ENCODE peak calls at places on chromosomes 3 and 15, in seven cellular contexts. One of them, this sample, is unnamed.

GRCh38 chr15:77032052-77032646 is 37.2 kb downstream of the PSTPIP1 start:
- DNase-seq in esophagus squamous epithelium: no peak
- DNase-seq in RWPE2: peak
- DNase-seq in esophagus muscularis mucosa: no peak
- DNase-seq in CD4-positive, alpha-beta T cell: no peak
- DNase-seq in PC-9: no peak
- DNase-seq in ovary: peak
- DNase-seq in this sample: no peak

GRCh38 chr15:101723161-101723873 is 956 bp downstream of the TARS3 start:
- DNase-seq in esophagus squamous epithelium: no peak
- DNase-seq in PC-9: no peak
- DNase-seq in ovary: no peak
- DNase-seq in RWPE2: no peak
- DNase-seq in esophagus muscularis mucosa: no peak
- DNase-seq in CD4-positive, alpha-beta T cell: peak
- DNase-seq in this sample: no peak

GRCh38 chr3:155441506-155441905 is 148.0 kb upstream of the STRIT1 start:
- DNase-seq in ovary: no peak
- DNase-seq in esophagus muscularis mucosa: no peak
- DNase-seq in CD4-positive, alpha-beta T cell: no peak
- DNase-seq in esophagus squamous epithelium: no peak
- DNase-seq in RWPE2: no peak
- DNase-seq in PC-9: no peak
- DNase-seq in this sample: no peak

GRCh38 chr3:149895807-149896206 is 74.9 kb downstream of the PFN2 start:
- DNase-seq in PC-9: no peak
- DNase-seq in ovary: no peak
- DNase-seq in RWPE2: no peak
- DNase-seq in CD4-positive, alpha-beta T cell: no peak
- DNase-seq in esophagus squamous epithelium: no peak
- DNase-seq in esophagus muscularis mucosa: no peak
- DNase-seq in this sample: no peak

GRCh38 chr3:187726564-187726963 is 18.7 kb downstream of the BCL6 start:
- DNase-seq in esophagus squamous epithelium: no peak
- DNase-seq in PC-9: no peak
- DNase-seq in RWPE2: no peak
- DNase-seq in ovary: no peak
- DNase-seq in esophagus muscularis mucosa: no peak
- DNase-seq in CD4-positive, alpha-beta T cell: no peak
- DNase-seq in this sample: no peak

GRCh38 chr3:37400355-37400754 is 226.0 kb upstream of the LRRFIP2 start:
- DNase-seq in CD4-positive, alpha-beta T cell: no peak
- DNase-seq in esophagus squamous epithelium: no peak
- DNase-seq in PC-9: no peak
- DNase-seq in esophagus muscularis mucosa: no peak
- DNase-seq in RWPE2: no peak
- DNase-seq in ovary: no peak
- DNase-seq in this sample: no peak

GRCh38 chr15:27124287-27124830 is 153.4 kb downstream of the GABRG3 start:
- DNase-seq in esophagus squamous epithelium: no peak
- DNase-seq in CD4-positive, alpha-beta T cell: no peak
- DNase-seq in PC-9: no peak
- DNase-seq in RWPE2: no peak
- DNase-seq in esophagus muscularis mucosa: peak
- DNase-seq in ovary: no peak
- DNase-seq in this sample: no peak

GRCh38 chr15:77029166-77030041 is 34.5 kb downstream of the PSTPIP1 start:
- DNase-seq in CD4-positive, alpha-beta T cell: no peak
- DNase-seq in esophagus muscularis mucosa: no peak
- DNase-seq in PC-9: no peak
- DNase-seq in RWPE2: peak
- DNase-seq in esophagus squamous epithelium: no peak
- DNase-seq in ovary: no peak
- DNase-seq in this sample: no peak

GRCh38 chr3:100150583-100150982 is 36.3 kb upstream of the FILIP1L start:
- DNase-seq in PC-9: no peak
- DNase-seq in esophagus squamous epithelium: no peak
- DNase-seq in CD4-positive, alpha-beta T cell: no peak
- DNase-seq in ovary: no peak
- DNase-seq in RWPE2: no peak
- DNase-seq in esophagus muscularis mucosa: no peak
- DNase-seq in this sample: no peak

GRCh38 chr3:21672303-21672702 is 78.7 kb downstream of the ZNF385D start:
- DNase-seq in esophagus squamous epithelium: no peak
- DNase-seq in RWPE2: no peak
- DNase-seq in PC-9: peak
- DNase-seq in ovary: no peak
- DNase-seq in CD4-positive, alpha-beta T cell: no peak
- DNase-seq in esophagus muscularis mucosa: no peak
- DNase-seq in this sample: no peak

GRCh38 chr3:184766555-184767261 is 45.3 kb upstream of the VPS8 start:
- DNase-seq in RWPE2: peak
- DNase-seq in PC-9: no peak
- DNase-seq in CD4-positive, alpha-beta T cell: no peak
- DNase-seq in esophagus squamous epithelium: no peak
- DNase-seq in esophagus muscularis mucosa: no peak
- DNase-seq in ovary: no peak
- DNase-seq in this sample: no peak

GRCh38 chr15:59963925-59964324 is 40.2 kb upstream of the FOXB1 start:
- DNase-seq in esophagus squamous epithelium: no peak
- DNase-seq in ovary: no peak
- DNase-seq in esophagus muscularis mucosa: no peak
- DNase-seq in CD4-positive, alpha-beta T cell: no peak
- DNase-seq in RWPE2: no peak
- DNase-seq in PC-9: no peak
- DNase-seq in this sample: no peak

GRCh38 chr15:88727439-88727838 is 75.8 kb upstream of the ACAN start:
- DNase-seq in esophagus muscularis mucosa: no peak
- DNase-seq in RWPE2: no peak
- DNase-seq in CD4-positive, alpha-beta T cell: no peak
- DNase-seq in ovary: no peak
- DNase-seq in PC-9: no peak
- DNase-seq in esophagus squamous epithelium: no peak
- DNase-seq in this sample: no peak

GRCh38 chr3:180142041-180142440 is 105.3 kb upstream of the PEX5L start:
- DNase-seq in PC-9: no peak
- DNase-seq in ovary: no peak
- DNase-seq in esophagus squamous epithelium: no peak
- DNase-seq in RWPE2: no peak
- DNase-seq in CD4-positive, alpha-beta T cell: no peak
- DNase-seq in esophagus muscularis mucosa: no peak
- DNase-seq in this sample: no peak

GRCh38 chr15:68411735-68412134 is 20.2 kb downstream of the ITGA11 start:
- DNase-seq in PC-9: no peak
- DNase-seq in CD4-positive, alpha-beta T cell: no peak
- DNase-seq in esophagus muscularis mucosa: peak
- DNase-seq in ovary: no peak
- DNase-seq in esophagus squamous epithelium: no peak
- DNase-seq in RWPE2: peak
- DNase-seq in this sample: no peak

GRCh38 chr15:31300208-31300661 is 26.4 kb upstream of the KLF13 start:
- DNase-seq in esophagus squamous epithelium: no peak
- DNase-seq in PC-9: no peak
- DNase-seq in RWPE2: no peak
- DNase-seq in ovary: no peak
- DNase-seq in CD4-positive, alpha-beta T cell: no peak
- DNase-seq in esophagus muscularis mucosa: peak
- DNase-seq in this sample: peak

GRCh38 chr3:29950232-29950631 is 656.2 kb upstream of the TGFBR2 start:
- DNase-seq in CD4-positive, alpha-beta T cell: no peak
- DNase-seq in esophagus muscularis mucosa: no peak
- DNase-seq in esophagus squamous epithelium: no peak
- DNase-seq in ovary: no peak
- DNase-seq in PC-9: no peak
- DNase-seq in RWPE2: no peak
- DNase-seq in this sample: no peak

GRCh38 chr3:39207361-39208192 is 15.2 kb upstream of the XIRP1 start:
- DNase-seq in esophagus squamous epithelium: no peak
- DNase-seq in esophagus muscularis mucosa: peak
- DNase-seq in RWPE2: no peak
- DNase-seq in CD4-positive, alpha-beta T cell: no peak
- DNase-seq in PC-9: no peak
- DNase-seq in ovary: no peak
- DNase-seq in this sample: no peak

GRCh38 chr3:129184396-129184656 is 630 bp upstream of the CNBP start:
- DNase-seq in PC-9: no peak
- DNase-seq in CD4-positive, alpha-beta T cell: no peak
- DNase-seq in esophagus squamous epithelium: no peak
- DNase-seq in ovary: no peak
- DNase-seq in esophagus muscularis mucosa: no peak
- DNase-seq in RWPE2: no peak
- DNase-seq in this sample: no peak

GRCh38 chr3:96101013-96101412 is 713.4 kb upstream of the EPHA6 start:
- DNase-seq in CD4-positive, alpha-beta T cell: no peak
- DNase-seq in RWPE2: no peak
- DNase-seq in esophagus muscularis mucosa: no peak
- DNase-seq in esophagus squamous epithelium: no peak
- DNase-seq in ovary: no peak
- DNase-seq in PC-9: no peak
- DNase-seq in this sample: no peak

GRCh38 chr15:50113187-50113505 is 5.9 kb downstream of the ATP8B4 start:
- DNase-seq in PC-9: no peak
- DNase-seq in ovary: no peak
- DNase-seq in esophagus muscularis mucosa: no peak
- DNase-seq in esophagus squamous epithelium: no peak
- DNase-seq in CD4-positive, alpha-beta T cell: no peak
- DNase-seq in RWPE2: no peak
- DNase-seq in this sample: no peak

GRCh38 chr3:102078864-102079808 is 229.8 kb downstream of the NFKBIZ start:
- DNase-seq in CD4-positive, alpha-beta T cell: no peak
- DNase-seq in esophagus muscularis mucosa: no peak
- DNase-seq in PC-9: peak
- DNase-seq in ovary: no peak
- DNase-seq in esophagus squamous epithelium: no peak
- DNase-seq in RWPE2: no peak
- DNase-seq in this sample: no peak

GRCh38 chr15:95369202-95369601 is 961.3 kb upstream of the NR2F2 start:
- DNase-seq in ovary: no peak
- DNase-seq in esophagus squamous epithelium: no peak
- DNase-seq in PC-9: no peak
- DNase-seq in CD4-positive, alpha-beta T cell: no peak
- DNase-seq in esophagus muscularis mucosa: no peak
- DNase-seq in RWPE2: no peak
- DNase-seq in this sample: no peak

GRCh38 chr15:95368211-95368610 is 962.3 kb upstream of the NR2F2 start:
- DNase-seq in PC-9: no peak
- DNase-seq in RWPE2: no peak
- DNase-seq in ovary: no peak
- DNase-seq in esophagus squamous epithelium: no peak
- DNase-seq in CD4-positive, alpha-beta T cell: no peak
- DNase-seq in esophagus muscularis mucosa: no peak
- DNase-seq in this sample: no peak

GRCh38 chr15:95362306-95362705 is 968.2 kb upstream of the NR2F2 start:
- DNase-seq in ovary: no peak
- DNase-seq in esophagus squamous epithelium: no peak
- DNase-seq in RWPE2: no peak
- DNase-seq in PC-9: no peak
- DNase-seq in CD4-positive, alpha-beta T cell: no peak
- DNase-seq in esophagus muscularis mucosa: no peak
- DNase-seq in this sample: no peak

GRCh38 chr15:95363636-95364035 is 966.9 kb upstream of the NR2F2 start:
- DNase-seq in PC-9: no peak
- DNase-seq in RWPE2: no peak
- DNase-seq in esophagus squamous epithelium: no peak
- DNase-seq in esophagus muscularis mucosa: no peak
- DNase-seq in ovary: no peak
- DNase-seq in CD4-positive, alpha-beta T cell: no peak
- DNase-seq in this sample: no peak

GRCh38 chr15:95365615-95366107 is 964.8 kb upstream of the NR2F2 start:
- DNase-seq in esophagus muscularis mucosa: no peak
- DNase-seq in PC-9: no peak
- DNase-seq in RWPE2: no peak
- DNase-seq in CD4-positive, alpha-beta T cell: no peak
- DNase-seq in esophagus squamous epithelium: no peak
- DNase-seq in ovary: peak
- DNase-seq in this sample: no peak
- H3K27ac ChIP-seq in esophagus muscularis mucosa: peak
- H3K27ac ChIP-seq in PC-9: no peak
- H3K27ac ChIP-seq in RWPE2: no peak
- H3K27ac ChIP-seq in CD4-positive, alpha-beta T cell: no peak
- H3K27ac ChIP-seq in esophagus squamous epithelium: peak
- H3K27ac ChIP-seq in ovary: peak
- H3K27ac ChIP-seq in this sample: no peak

GRCh38 chr15:45588199-45588910 is 1.2 kb downstream of the BLOC1S6 start:
- DNase-seq in ovary: no peak
- DNase-seq in esophagus muscularis mucosa: peak
- DNase-seq in RWPE2: no peak
- DNase-seq in PC-9: no peak
- DNase-seq in CD4-positive, alpha-beta T cell: no peak
- DNase-seq in esophagus squamous epithelium: no peak
- DNase-seq in this sample: no peak
- H3K27ac ChIP-seq in ovary: peak
- H3K27ac ChIP-seq in esophagus muscularis mucosa: peak
- H3K27ac ChIP-seq in RWPE2: peak
- H3K27ac ChIP-seq in PC-9: peak
- H3K27ac ChIP-seq in CD4-positive, alpha-beta T cell: peak
- H3K27ac ChIP-seq in esophagus squamous epithelium: peak
- H3K27ac ChIP-seq in this sample: peak

DNA sequence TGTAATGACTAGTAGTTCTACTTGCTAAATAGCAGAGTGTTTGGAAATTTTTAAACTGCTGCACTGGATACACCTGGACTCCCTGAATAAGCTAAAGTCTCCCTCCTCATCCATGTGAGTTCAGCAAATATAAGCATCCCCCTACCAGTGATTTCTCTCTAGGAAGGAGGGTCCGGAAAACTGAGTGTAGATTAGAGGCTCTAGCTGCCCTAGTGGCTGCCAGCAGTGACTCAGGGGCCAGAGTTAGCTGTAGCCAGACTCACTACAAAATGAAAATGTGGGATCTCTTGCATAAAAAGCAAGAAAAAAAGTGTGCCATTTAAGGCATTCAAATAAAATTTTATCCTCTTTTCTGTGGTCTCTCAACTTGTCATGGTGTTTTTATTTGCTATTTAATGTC is 485.0 kb upstream of the ATP11B start:
- DNase-seq in CD4-positive, alpha-beta T cell: no peak
- DNase-seq in esophagus squamous epithelium: no peak
- DNase-seq in esophagus muscularis mucosa: no peak
- DNase-seq in PC-9: no peak
- DNase-seq in ovary: no peak
- DNase-seq in RWPE2: no peak
- DNase-seq in this sample: no peak
- H3K27ac ChIP-seq in CD4-positive, alpha-beta T cell: no peak
- H3K27ac ChIP-seq in esophagus squamous epithelium: no peak
- H3K27ac ChIP-seq in esophagus muscularis mucosa: no peak
- H3K27ac ChIP-seq in PC-9: no peak
- H3K27ac ChIP-seq in ovary: no peak
- H3K27ac ChIP-seq in RWPE2: no peak
- H3K27ac ChIP-seq in this sample: no peak

DNA sequence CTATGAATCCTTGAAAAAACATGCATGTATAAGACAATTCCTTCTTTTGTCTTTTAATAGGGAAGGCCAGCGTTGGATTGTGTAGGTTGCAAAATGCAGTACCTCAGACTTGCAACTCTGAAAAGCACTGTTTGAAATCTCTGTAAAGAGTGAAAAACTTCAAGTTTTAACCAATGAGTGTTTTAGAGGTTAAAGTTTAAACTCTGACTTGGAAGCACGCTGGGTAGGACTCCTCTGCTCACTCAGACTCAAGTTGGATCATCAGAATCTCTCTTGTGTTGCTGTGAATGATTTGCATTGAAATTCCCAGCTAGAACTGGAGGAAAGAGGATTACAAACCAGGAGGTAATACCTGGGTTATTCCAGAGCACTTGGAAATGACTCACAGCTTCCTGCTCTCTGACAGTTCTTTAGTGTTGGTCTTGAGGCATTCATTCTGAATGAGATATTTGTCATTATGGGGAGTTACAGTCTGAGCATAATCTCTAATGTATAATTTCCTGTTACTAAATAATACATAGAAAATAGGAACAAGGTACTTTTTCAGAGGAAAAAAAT is 49.1 kb downstream of the PLS1 start:
- DNase-seq in esophagus squamous epithelium: no peak
- DNase-seq in ovary: no peak
- DNase-seq in CD4-positive, alpha-beta T cell: no peak
- DNase-seq in PC-9: peak
- DNase-seq in esophagus muscularis mucosa: no peak
- DNase-seq in RWPE2: no peak
- DNase-seq in this sample: no peak
- H3K27ac ChIP-seq in esophagus squamous epithelium: no peak
- H3K27ac ChIP-seq in ovary: no peak
- H3K27ac ChIP-seq in CD4-positive, alpha-beta T cell: no peak
- H3K27ac ChIP-seq in PC-9: peak
- H3K27ac ChIP-seq in esophagus muscularis mucosa: no peak
- H3K27ac ChIP-seq in RWPE2: peak
- H3K27ac ChIP-seq in this sample: no peak